ENCODE peak calls at places on chromosomes 6 and 20, in six cellular contexts. D, S, X, M, Q and J are unnamed samples.

GRCh38 chr6:167781066-167781767 is 45.5 kb upstream of the AFDN start:
- DNase-seq in D (no peak), S (no peak), X (no peak), M (no peak), Q (peak; percentile 48), J (no peak)

GRCh38 chr6:40954446-40955180 is 84.4 kb downstream of the UNC5CL start:
- DNase-seq in D (no peak), S (no peak), X (no peak), M (no peak), Q (no peak), J (no peak)

GRCh38 chr6:2086328-2087008 is 158.9 kb downstream of the GMDS start:
- DNase-seq in D (no peak), S (no peak), X (no peak), M (no peak), Q (no peak), J (no peak)

GRCh38 chr20:36396340-36396739 is 90.2 kb downstream of the DLGAP4 start:
- DNase-seq in D (no peak), S (no peak), X (no peak), M (no peak), Q (no peak), J (no peak)

GRCh38 chr20:2914160-2914559 is 40.9 kb downstream of the PTPRA start:
- DNase-seq in D (no peak), S (no peak), X (no peak), M (no peak), Q (no peak), J (no peak)

GRCh38 chr20:3446779-3447178 is 24.0 kb upstream of the ATRN start:
- DNase-seq in D (no peak), S (no peak), X (no peak), M (no peak), Q (no peak), J (no peak)

GRCh38 chr20:45306431-45306982 is at the start of gene RBPJL:
- DNase-seq in D (no peak), S (no peak), X (no peak), M (no peak), Q (no peak), J (no peak)

GRCh38 chr6:138997136-138997535 is 9.1 kb upstream of the REPS1 start:
- DNase-seq in D (no peak), S (no peak), X (no peak), M (no peak), Q (no peak), J (no peak)

GRCh38 chr20:63553251-63553932 is 567 bp upstream of the FNDC11 start:
- DNase-seq in D (peak; percentile 75), S (peak; percentile 87), X (peak; percentile 96), M (peak; percentile 41), Q (peak; percentile 95), J (peak; percentile 52)

GRCh38 chr6:161462148-161462547 is 188.3 kb upstream of the AGPAT4 start:
- DNase-seq in D (no peak), S (no peak), X (no peak), M (no peak), Q (no peak), J (no peak)

GRCh38 chr6:42698217-42698616 is 24.2 kb downstream of the PRPH2 start:
- DNase-seq in D (no peak), S (no peak), X (no peak), M (no peak), Q (no peak), J (no peak)

GRCh38 chr6:60670036-60670435 is 1616.0 kb downstream of the KHDRBS2 start:
- DNase-seq in D (no peak), S (no peak), X (no peak), M (no peak), Q (no peak), J (no peak)

GRCh38 chr6:152206072-152206818 is 398.8 kb downstream of the ESR1 start:
- DNase-seq in D (peak; percentile 72), S (no peak), X (no peak), M (no peak), Q (no peak), J (no peak)

GRCh38 chr6:169955796-169956493 is 204.5 kb downstream of the ERMARD start:
- DNase-seq in D (no peak), S (no peak), X (no peak), M (no peak), Q (peak; percentile 70), J (no peak)

GRCh38 chr6:147752686-147753418 is 244.4 kb downstream of the SAMD5 start:
- DNase-seq in D (no peak), S (no peak), X (no peak), M (no peak), Q (no peak), J (no peak)

GRCh38 chr20:18139832-18140231 is 2.2 kb downstream of the KAT14 start:
- DNase-seq in D (no peak), S (no peak), X (no peak), M (no peak), Q (no peak), J (no peak)

GRCh38 chr20:18138266-18138582 is 561 bp downstream of the KAT14 start:
- DNase-seq in D (no peak), S (no peak), X (no peak), M (no peak), Q (no peak), J (no peak)

GRCh38 chr20:18133962-18134361 is 3.7 kb upstream of the KAT14 start:
- DNase-seq in D (no peak), S (peak; percentile 45), X (no peak), M (no peak), Q (no peak), J (no peak)

GRCh38 chr20:18138639-18139583 is 1.2 kb downstream of the KAT14 start:
- DNase-seq in D (no peak), S (no peak), X (no peak), M (no peak), Q (no peak), J (no peak)

GRCh38 chr20:18137412-18138265 is at the start of the genes KAT14 and PET117:
- DNase-seq in D (peak; percentile 90), S (peak; percentile 90), X (peak; percentile 96), M (peak; percentile 62), Q (peak; percentile 88), J (peak; percentile 49)
- TF ChIP-seq CTCF in D (no peak), S (no peak), X (no peak), M (peak; percentile 7), Q (no peak), J (no peak)

GRCh38 chr6:46130665-46131064 is 876 bp downstream of the ENPP4 start:
- DNase-seq in D (no peak), S (no peak), X (no peak), M (no peak), Q (no peak), J (no peak)
- H3K4me3 ChIP-seq in D (peak overlapping the region; percentile 56), S (peak overlapping the region; percentile 10), X (peak overlapping the region; percentile 63), M (peak overlapping the region; percentile 96), Q (peak overlapping the region; percentile 54), J (peak overlapping the region; percentile 77)

GRCh38 chr20:35326021-35326731 is 34.0 kb upstream of the FAM83C start:
- DNase-seq in D (no peak), S (no peak), X (no peak), M (no peak), Q (no peak), J (no peak)
- H3K4me1 ChIP-seq in D (no peaks in the 10 kb centered on the region), S (no peaks in the 10 kb centered on the region), X (no peaks in the 10 kb centered on the region), M (no peaks in the 10 kb centered on the region), Q (peaks cover 7% of the 10 kb centered on the region), J (no peaks in the 10 kb centered on the region)

DNA sequence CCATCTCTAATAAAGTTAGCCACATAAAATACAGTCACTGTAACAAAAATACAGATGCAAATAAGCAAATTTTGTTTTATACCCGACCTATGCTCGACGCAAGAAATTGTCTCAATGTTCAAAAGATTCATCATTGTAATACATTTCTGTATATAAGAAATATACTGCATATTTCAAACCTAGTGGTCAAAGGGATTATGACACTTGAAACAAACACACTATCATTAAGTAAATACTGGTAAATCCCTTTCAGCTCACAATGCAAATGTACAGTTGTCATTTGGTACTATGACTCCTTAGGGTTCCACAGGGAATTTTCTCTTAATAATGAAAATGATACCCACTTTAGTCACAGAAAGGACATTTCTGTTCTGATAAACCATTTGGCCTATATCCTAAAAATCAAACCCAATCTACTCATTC is 2.2 kb downstream of the HIVEP2 start:
- DNase-seq in D (no peak), S (no peak), X (no peak), M (no peak), Q (no peak), J (no peak)
- TF ChIP-seq CTCF in D (peak; percentile 32), S (peak; percentile 9), X (peak; percentile 48), M (peak; percentile 68), Q (peak; percentile 46), J (peak; percentile 46)

DNA sequence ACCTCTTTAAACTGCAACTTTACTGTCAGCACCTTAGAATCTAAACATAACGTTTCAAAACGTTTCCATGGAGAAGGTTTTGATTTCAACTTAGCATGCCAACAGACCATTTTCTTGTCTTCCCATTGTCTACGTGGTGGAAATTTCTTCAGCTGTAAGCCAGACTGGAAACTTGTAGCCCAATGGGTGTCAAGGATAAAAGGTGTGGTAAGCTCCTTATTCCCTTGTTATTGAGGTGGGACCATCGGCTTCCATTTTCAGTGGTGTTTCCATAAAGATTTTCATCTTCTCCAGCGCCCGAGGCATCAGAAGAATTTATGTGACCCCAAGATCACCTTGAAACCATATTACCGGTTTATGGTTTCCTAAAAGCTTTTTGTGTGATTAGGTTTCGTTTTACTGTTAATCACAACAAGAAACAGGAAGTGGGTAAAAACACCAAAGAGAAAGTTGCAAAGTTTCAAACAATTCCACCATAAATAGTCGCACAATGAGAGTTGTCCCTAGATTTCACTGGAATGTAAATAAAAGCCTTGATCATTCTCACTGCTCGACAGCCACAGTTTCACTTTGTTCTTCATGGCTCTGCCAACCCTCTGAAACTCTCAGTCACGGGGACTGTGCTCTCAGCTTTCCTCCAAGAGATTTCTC is 62.9 kb upstream of the CD2AP start:
- DNase-seq in D (no peak), S (no peak), X (no peak), M (no peak), Q (no peak), J (no peak)
- H3K4me3 ChIP-seq in D (peak overlapping the region; percentile 22), S (peak overlapping the region; percentile 13), X (peak overlapping the region; percentile 53), M (peak overlapping the region; percentile 74), Q (peak overlapping the region; percentile 50), J (peak overlapping the region; percentile 31)